ENCODE peak calls at places on chromosomes 7 and 10, in eight cellular contexts. L is activated CD4-positive, alpha-beta T cell treated with anti-CD3 and anti-CD28 coated beads for 24 hours; R is NCI-H1092; I is glomerular endothelial cell; S is GM18507; V is chondrocyte; W is stimulated activated CD4-positive, alpha-beta T cell treated with anti-CD3 and anti-CD28 coated beads, Interleukin-1b, Interleukin-23, amount 100 ng/mL, for 1 hour; P is type B pancreatic cell. F is an unnamed sample.

GRCh38 chr7:27165655-27166474 is 528 bp upstream of the HOXA9 start:
- DNase-seq in P (no peak), W (no peak), R (peak), I (peak), V (peak), L (no peak), S (no peak), F (no peak)

GRCh38 chr7:5429253-5429856 is 5.7 kb upstream of the TNRC18 start:
- DNase-seq in I (no peak), S (no peak), W (no peak), V (no peak), R (no peak), P (no peak), L (no peak), F (peak)

GRCh38 chr7:3063016-3063753 is 19.5 kb upstream of the CARD11 start:
- DNase-seq in V (no peak), R (no peak), P (no peak), S (no peak), W (peak), I (no peak), L (peak), F (no peak)

GRCh38 chr7:32025381-32026075 is 44.7 kb downstream of the PDE1C start:
- DNase-seq in R (no peak), W (no peak), V (no peak), I (no peak), L (no peak), S (no peak), P (no peak), F (peak)

GRCh38 chr10:3838723-3839437 is 53.9 kb upstream of the KLF6 start:
- DNase-seq in V (no peak), I (no peak), P (no peak), S (no peak), W (no peak), R (no peak), L (no peak), F (no peak)

GRCh38 chr10:110833234-110833940 is 38.3 kb upstream of the PDCD4 start:
- DNase-seq in L (no peak), I (no peak), V (no peak), S (no peak), P (no peak), R (no peak), W (no peak), F (no peak)

GRCh38 chr10:15742831-15743230 is 23.1 kb upstream of the ITGA8 start:
- DNase-seq in S (no peak), V (no peak), L (no peak), R (no peak), P (no peak), W (no peak), I (no peak), F (no peak)

GRCh38 chr7:104534149-104534548 is 205.7 kb downstream of the LHFPL3 start:
- DNase-seq in L (no peak), P (no peak), I (no peak), S (no peak), V (no peak), R (no peak), W (no peak), F (no peak)

GRCh38 chr7:97819161-97819560 is 53.0 kb downstream of the ASNS start:
- DNase-seq in I (no peak), W (no peak), V (no peak), S (no peak), R (peak), L (no peak), P (no peak), F (no peak)

GRCh38 chr7:66737667-66738066 is 2.9 kb upstream of the RABGEF1 start:
- DNase-seq in W (no peak), I (no peak), S (no peak), L (no peak), V (no peak), P (peak), R (no peak), F (no peak)

GRCh38 chr10:72016608-72017310 is 52.6 kb downstream of the CHST3 start:
- DNase-seq in S (no peak), L (no peak), I (no peak), V (no peak), W (no peak), P (no peak), R (peak), F (no peak)

GRCh38 chr7:17183630-17184328 is 114.7 kb upstream of the AHR start:
- DNase-seq in R (no peak), S (no peak), W (no peak), P (no peak), I (no peak), V (no peak), L (no peak), F (no peak)

GRCh38 chr7:121436136-121436535 is 40.0 kb upstream of the FAM3C start:
- DNase-seq in V (no peak), W (no peak), I (no peak), P (no peak), S (no peak), L (no peak), R (no peak), F (no peak)

GRCh38 chr10:110664483-110665420 is 20.6 kb downstream of the RBM20 start:
- DNase-seq in R (no peak), P (no peak), V (no peak), L (no peak), S (no peak), I (no peak), W (no peak), F (no peak)

GRCh38 chr7:68706291-68706690 is 892.0 kb upstream of the AUTS2 start:
- DNase-seq in R (no peak), P (no peak), W (no peak), L (no peak), V (no peak), S (no peak), I (no peak), F (no peak)

GRCh38 chr7:100584046-100584676 is 1.8 kb downstream of the LRCH4 start:
- DNase-seq in R (no peak), W (no peak), S (no peak), P (no peak), L (no peak), I (no peak), V (no peak), F (no peak)

GRCh38 chr10:78203915-78204818 is 170.5 kb downstream of the RPS24 start:
- DNase-seq in V (no peak), R (peak), I (no peak), W (no peak), L (no peak), P (no peak), S (no peak), F (no peak)

GRCh38 chr7:92609921-92610518 is 19.8 kb upstream of the FAM133B start:
- DNase-seq in S (no peak), W (no peak), P (no peak), I (no peak), V (no peak), L (no peak), R (no peak), F (no peak)

GRCh38 chr10:74223755-74224530 is 72.9 kb downstream of the ADK start:
- DNase-seq in V (no peak), S (no peak), L (no peak), P (no peak), W (no peak), I (no peak), R (no peak), F (no peak)

GRCh38 chr7:116211913-116212596 is 1.7 kb downstream of the TES start:
- DNase-seq in I (no peak), S (no peak), L (no peak), R (no peak), P (no peak), W (no peak), V (no peak), F (no peak)

GRCh38 chr10:43361532-43362190 is 9.8 kb upstream of the FXYD4 start:
- DNase-seq in L (no peak), R (no peak), I (no peak), P (no peak), W (no peak), S (no peak), V (no peak), F (peak)

GRCh38 chr7:69764071-69764470 is 165.8 kb downstream of the AUTS2 start:
- DNase-seq in W (no peak), P (no peak), L (no peak), S (no peak), V (no peak), R (no peak), I (no peak), F (peak)

GRCh38 chr10:60893231-60893630 is 50.8 kb downstream of the RHOBTB1 start:
- DNase-seq in I (no peak), V (no peak), P (no peak), L (no peak), W (no peak), S (no peak), R (no peak), F (no peak)

GRCh38 chr10:34116220-34116623 is 698.9 kb downstream of the PARD3 start:
- DNase-seq in L (no peak), S (no peak), V (no peak), P (no peak), R (peak), W (no peak), I (no peak), F (no peak)

GRCh38 chr10:119562097-119562496 is 19.6 kb upstream of the RGS10 start:
- DNase-seq in L (no peak), P (no peak), S (no peak), R (no peak), V (no peak), I (no peak), W (no peak), F (no peak)

GRCh38 chr7:138161600-138162081 is 85.4 kb downstream of the AKR1D1 start:
- DNase-seq in P (peak), S (peak), R (peak), W (peak), V (no peak), L (peak), I (peak), F (peak)

F was measured in cerebellum.